ENCODE peak calls at places on chromosomes 2 and 18, in four cellular contexts. R, M, Q and U are unnamed samples.

GRCh38 chr18:73564073-73564472 is 583.6 kb downstream of the FBXO15 start:
- DNase-seq in M (peak), Q (peak), R (no peak), U (no peak)

GRCh38 chr2:70519453-70519852 is 34.2 kb downstream of the TGFA start:
- DNase-seq in Q (no peak), R (no peak), M (no peak), U (no peak)

GRCh38 chr2:223228871-223229270 is 176.9 kb downstream of the KCNE4 start:
- DNase-seq in M (no peak), Q (no peak), R (no peak), U (no peak)

GRCh38 chr2:232919151-232919550 is 49.1 kb downstream of the SNORC start:
- DNase-seq in R (no peak), M (no peak), Q (no peak), U (no peak)

GRCh38 chr2:206423147-206423546 is 20.2 kb upstream of the ADAM23 start:
- DNase-seq in Q (peak), M (no peak), R (no peak), U (no peak)

GRCh38 chr2:201220102-201220570 is 37.2 kb downstream of the CASP10 start:
- DNase-seq in R (no peak), Q (peak), M (no peak), U (no peak)

GRCh38 chr2:158079672-158080071 is 22.0 kb upstream of the UPP2 start:
- DNase-seq in R (no peak), Q (peak), M (no peak), U (no peak)

GRCh38 chr2:105546623-105546964 is 147.7 kb upstream of the FHL2 start:
- DNase-seq in R (no peak), M (no peak), Q (no peak), U (no peak)

GRCh38 chr2:207692206-207693065 is 19.0 kb upstream of the CCNYL1 start:
- DNase-seq in R (peak), Q (no peak), M (peak), U (peak)

GRCh38 chr2:233092446-233093438 is 32.6 kb downstream of the INPP5D start:
- DNase-seq in M (no peak), R (no peak), Q (no peak), U (no peak)

GRCh38 chr2:28414583-28414982 is 21.9 kb downstream of the FOSL2 start:
- DNase-seq in Q (no peak), R (peak), M (no peak), U (no peak)

GRCh38 chr2:20217041-20217970 is 7.6 kb downstream of the SDC1 start:
- DNase-seq in Q (no peak), R (no peak), M (no peak), U (no peak)

GRCh38 chr2:190460533-190460932 is 52.4 kb downstream of the MFSD6 start:
- DNase-seq in Q (no peak), M (no peak), R (no peak), U (no peak)

GRCh38 chr2:873651-874580 is 76.7 kb upstream of the SNTG2 start:
- DNase-seq in M (no peak), Q (no peak), R (no peak), U (no peak)

GRCh38 chr18:34820360-34820759 is 110.3 kb downstream of the DTNA start:
- DNase-seq in M (no peak), R (no peak), Q (no peak), U (no peak)

GRCh38 chr2:74146929-74147728 is 583 bp downstream of the BOLA3 start:
- DNase-seq in R (no peak), Q (peak), M (peak), U (peak)

GRCh38 chr18:46672062-46672970 is 15.3 kb upstream of the LOXHD1 start:
- DNase-seq in M (no peak), R (no peak), Q (no peak), U (no peak)

GRCh38 chr2:79935771-79936657 is 368.5 kb downstream of the LRRTM1 start:
- DNase-seq in M (peak), R (no peak), Q (peak), U (no peak)

GRCh38 chr2:209344349-209344748 is 79.5 kb upstream of the MAP2 start:
- DNase-seq in M (no peak), R (no peak), Q (no peak), U (no peak)

GRCh38 chr18:55863876-55864275 is 275.9 kb upstream of the TCF4 start:
- DNase-seq in Q (peak), R (no peak), M (peak), U (no peak)

GRCh38 chr2:63060079-63060482 is 9.5 kb downstream of the OTX1 start:
- DNase-seq in Q (peak), R (no peak), M (peak), U (no peak)

GRCh38 chr2:172062402-172063004 is 22.8 kb upstream of the DLX1 start:
- DNase-seq in M (no peak), Q (no peak), R (no peak), U (no peak)

GRCh38 chr2:1701556-1702185 is 42.6 kb downstream of the PXDN start:
- DNase-seq in Q (no peak), M (no peak), R (no peak), U (no peak)

GRCh38 chr2:211093743-211094303 is 537.4 kb downstream of the CPS1 start:
- DNase-seq in Q (peak), R (no peak), M (no peak), U (no peak)

GRCh38 chr18:48104703-48105102 is 174.2 kb upstream of the SMAD2 start:
- DNase-seq in Q (no peak), R (no peak), M (no peak), U (no peak)

GRCh38 chr2:238139141-238139840 is 823 bp downstream of the KLHL30 start:
- DNase-seq in Q (no peak), M (no peak), R (no peak), U (no peak)

GRCh38 chr18:34773961-34774754 is 64.1 kb downstream of the DTNA start:
- DNase-seq in R (peak), M (peak), Q (peak), U (no peak)

GRCh38 chr18:49691177-49691608 is 122.1 kb downstream of the ACAA2 start:
- DNase-seq in R (peak), Q (peak), M (peak), U (no peak)

GRCh38 chr2:170895023-170895759 is 33.9 kb upstream of the GORASP2 start:
- DNase-seq in R (no peak), M (peak), Q (peak), U (no peak)

GRCh38 chr18:36561046-36561445 is 263.5 kb downstream of the FHOD3 start:
- DNase-seq in M (no peak), R (no peak), Q (no peak), U (no peak)

GRCh38 chr2:126776255-126776654 is 120.3 kb downstream of the GYPC start:
- DNase-seq in Q (no peak), R (no peak), M (no peak), U (no peak)
- H3K4me3 ChIP-seq in Q (no peak), R (peak), M (no peak), U (no peak)

GRCh38 chr2:181457741-181458425 is 697 bp downstream of the ITGA4 start:
- DNase-seq in R (peak), M (peak), Q (peak), U (peak)

GRCh38 chr2:181456660-181457120 is 496 bp upstream of the ITGA4 start:
- DNase-seq in Q (no peak), R (peak), M (peak), U (peak)

GRCh38 chr2:181459646-181460045 is 2.5 kb downstream of the ITGA4 start:
- DNase-seq in Q (peak), M (peak), R (no peak), U (no peak)

GRCh38 chr2:181457121-181457740 is at the start of gene ITGA4:
- DNase-seq in R (peak), Q (peak), M (peak), U (peak)

DNA sequence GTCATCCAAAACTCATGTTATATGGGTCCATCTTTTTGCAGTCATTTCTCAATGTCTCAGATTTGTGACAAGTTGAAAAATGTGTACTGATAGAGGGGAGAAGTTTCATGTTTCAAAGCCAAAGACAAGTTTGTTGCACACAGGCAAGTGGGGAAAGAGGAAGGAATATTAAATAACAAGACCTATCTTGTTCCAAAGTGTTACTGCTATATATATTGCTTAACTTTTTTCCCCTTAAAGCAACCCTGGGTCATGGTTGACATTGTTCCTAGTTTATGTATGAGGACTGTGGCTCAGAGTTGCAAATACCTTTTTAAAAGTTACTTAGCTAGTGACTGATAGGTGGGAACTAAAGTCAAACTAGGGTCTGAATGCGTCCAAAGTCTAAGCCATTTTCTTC is 1.7 kb downstream of the ITGA4 start:
- DNase-seq in Q (no peak), R (no peak), M (no peak), U (no peak)
- H3K4me3 ChIP-seq in Q (peak), R (peak), M (peak), U (peak)

DNA sequence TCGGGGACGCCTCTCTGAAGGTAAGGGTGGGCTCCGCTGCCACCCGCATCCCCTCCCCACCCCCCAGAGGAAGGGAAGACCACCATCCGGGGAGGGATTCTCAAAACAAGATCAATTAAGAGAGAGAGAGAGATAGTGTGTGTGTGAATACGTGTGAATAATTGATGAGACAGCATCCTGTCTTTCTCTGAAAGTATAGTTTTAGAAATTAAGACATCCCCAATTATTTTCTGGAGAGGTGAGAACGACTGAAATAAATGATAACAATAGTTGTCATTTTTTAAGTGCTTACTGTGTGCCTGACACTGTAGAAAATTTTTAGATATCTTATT is 751 bp downstream of the IL18R1 start:
- DNase-seq in M (no peak), R (no peak), Q (no peak), U (no peak)
- H3K4me3 ChIP-seq in M (peak), R (peak), Q (peak), U (peak)

GRCh38 chr18:24930974-24931373 is 421.0 kb downstream of the ZNF521 start:
- DNase-seq in M (no peak), R (no peak), Q (no peak), U (no peak)
- H3K4me3 ChIP-seq in M (no peak), R (no peak), Q (no peak), U (no peak)

DNA sequence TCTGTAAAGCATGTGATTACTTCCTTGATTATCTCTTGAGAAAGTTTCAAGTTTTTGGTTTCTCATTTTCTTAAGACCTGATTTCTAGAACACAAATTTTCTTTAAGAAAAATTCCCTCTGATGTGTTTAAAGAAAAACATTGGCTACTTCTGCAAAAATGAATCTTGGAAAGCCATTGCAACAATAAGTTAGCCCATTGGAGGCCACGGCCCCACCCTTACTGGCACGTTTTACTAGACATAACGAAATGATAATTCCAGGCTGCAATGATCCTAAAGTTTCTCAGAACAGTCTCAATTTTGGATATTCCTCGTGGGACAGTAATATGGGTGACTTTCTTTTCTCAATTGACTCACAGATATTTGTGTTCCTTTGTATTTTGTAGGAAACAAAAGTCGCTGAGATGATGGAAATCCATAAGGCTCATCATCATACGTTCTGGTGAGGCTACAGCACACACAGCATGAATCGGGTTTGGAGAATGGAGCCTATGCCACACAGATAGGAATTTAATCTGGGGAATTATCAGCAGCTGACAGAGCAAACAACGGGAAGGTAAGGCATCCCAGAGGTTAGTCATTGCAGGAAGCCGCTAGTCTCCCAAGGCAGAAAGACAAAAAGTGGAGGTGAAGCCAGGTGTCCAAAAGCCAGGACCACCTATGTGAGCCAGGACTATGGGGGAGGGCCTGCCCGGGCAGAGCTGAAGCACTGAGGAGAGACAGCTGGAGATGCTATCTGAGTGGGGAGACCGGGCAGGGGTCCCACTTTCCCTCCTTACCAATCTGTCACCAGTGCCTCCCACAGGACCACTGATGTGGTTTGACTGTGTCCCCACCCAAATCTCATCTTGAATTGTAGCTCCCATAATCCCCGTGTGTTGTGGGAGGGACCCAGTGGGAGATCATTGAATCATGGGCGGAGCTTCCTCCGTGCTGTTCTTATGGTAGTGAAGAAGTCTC is 35.9 kb downstream of the SOWAHC start:
- DNase-seq in M (no peak), Q (no peak), R (no peak), U (no peak)
- H3K4me3 ChIP-seq in M (no peak), Q (no peak), R (no peak), U (no peak)